ENCODE peak calls at places on chromosomes 4 and X, in seven cellular contexts. A is effector memory CD4-positive, alpha-beta T cell; R is CD4-positive, alpha-beta T cell; U is tibial nerve; C is iPS DF 6.9; H is mammary epithelial cell; E is caudate nucleus. J is an unnamed sample.

GRCh38 chr4:73608677-73609594 is 11.3 kb downstream of the RASSF6 start:
- DNase-seq in A (no peak), H (peak; percentile 77), R (no peak), C (no peak), E (no peak), U (no peak), J (no peak)

GRCh38 chr4:65943076-65943475 is 272.8 kb upstream of the EPHA5 start:
- DNase-seq in H (peak; percentile 8), C (peak; percentile 89), R (no peak), E (no peak), A (no peak), U (no peak), J (no peak)

GRCh38 chrX:2500091-2500680 is 590 bp downstream of the DHRSX start:
- DNase-seq in E (no peak), R (peak; percentile 19), H (peak; percentile 52), U (no peak), C (no peak), A (no peak), J (no peak)

GRCh38 chr4:149161247-149161646 is 654.4 kb downstream of the IQCM start:
- DNase-seq in E (no peak), R (no peak), U (no peak), C (no peak), H (no peak), A (no peak), J (no peak)

GRCh38 chr4:2135083-2135482 is 76.0 kb downstream of the NAT8L start:
- DNase-seq in C (no peak), H (no peak), E (no peak), R (no peak), U (no peak), A (no peak), J (no peak)

GRCh38 chr4:10346023-10346422 is 111.2 kb downstream of the ZNF518B start:
- DNase-seq in C (no peak), E (no peak), H (peak; percentile 86), A (no peak), R (no peak), U (no peak), J (no peak)

GRCh38 chr4:188295899-188296298 is 156.7 kb downstream of the TRIML1 start:
- DNase-seq in U (no peak), A (no peak), R (no peak), C (no peak), H (peak; percentile 36), E (no peak), J (no peak)

GRCh38 chr4:152935661-152936445 is at the start of gene FHDC1:
- DNase-seq in E (peak; percentile 28), H (peak; percentile 82), C (no peak), U (no peak), R (no peak), A (no peak), J (no peak)

GRCh38 chr4:142091085-142091513 is 454.7 kb downstream of the IL15 start:
- DNase-seq in H (peak; percentile 89), R (no peak), A (no peak), U (peak; percentile 46), C (no peak), E (no peak), J (no peak)

GRCh38 chr4:147799986-147800555 is 68.2 kb downstream of the ARHGAP10 start:
- DNase-seq in U (no peak), R (peak; percentile 27), H (no peak), A (peak; percentile 71), E (no peak), C (no peak), J (no peak)

GRCh38 chr4:87481342-87481741 is 47.8 kb downstream of the SPARCL1 start:
- DNase-seq in R (no peak), U (no peak), E (no peak), A (no peak), C (no peak), H (no peak), J (no peak)

GRCh38 chr4:13635281-13635799 is 7.8 kb upstream of the BOD1L1 start:
- DNase-seq in C (no peak), A (no peak), R (no peak), U (no peak), H (no peak), E (no peak), J (no peak)

GRCh38 chrX:129755779-129756650 is 17.2 kb downstream of the XPNPEP2 start:
- DNase-seq in R (no peak), H (no peak), A (no peak), U (no peak), C (no peak), E (no peak), J (no peak)

GRCh38 chr4:36152712-36153111 is 91.6 kb downstream of the ARAP2 start:
- DNase-seq in E (no peak), H (no peak), R (no peak), U (no peak), C (no peak), A (no peak), J (no peak)

GRCh38 chr4:5691491-5692132 is 16.7 kb downstream of the EVC2 start:
- DNase-seq in C (no peak), A (no peak), H (no peak), U (no peak), R (no peak), E (no peak), J (no peak)

GRCh38 chr4:174080361-174080760 is 203.1 kb downstream of the FBXO8 start:
- DNase-seq in H (no peak), C (no peak), U (no peak), E (no peak), R (no peak), A (no peak), J (no peak)

GRCh38 chr4:82852751-82853053 is 38.3 kb downstream of the SEC31A start:
- DNase-seq in U (no peak), E (no peak), A (no peak), R (no peak), H (no peak), C (no peak), J (no peak)

GRCh38 chrX:136525738-136526606 is 6.0 kb upstream of the VGLL1 start:
- DNase-seq in H (peak; percentile 59), R (no peak), E (peak; percentile 0), A (no peak), C (no peak), U (peak; percentile 57), J (no peak)

GRCh38 chr4:166169111-166169510 is 296.1 kb downstream of the TLL1 start:
- DNase-seq in C (no peak), E (no peak), R (no peak), A (no peak), U (no peak), H (peak; percentile 23), J (no peak)

GRCh38 chrX:84187501-84188319 is at the start of gene RPS6KA6:
- DNase-seq in A (no peak), H (peak; percentile 25), R (no peak), C (no peak), U (peak; percentile 4), E (peak; percentile 10), J (no peak)

GRCh38 chr4:41814565-41814964 is 66.0 kb upstream of the PHOX2B start:
- DNase-seq in A (no peak), C (peak; percentile 27), U (no peak), E (no peak), R (no peak), H (peak; percentile 1), J (no peak)

GRCh38 chr4:1494416-1495315 is 88.4 kb upstream of the NKX1-1 start:
- DNase-seq in A (no peak), E (no peak), H (no peak), R (no peak), U (no peak), C (no peak), J (no peak)

GRCh38 chr4:142509881-142510280 is 336.2 kb downstream of the INPP4B start:
- DNase-seq in R (no peak), U (no peak), A (no peak), E (no peak), H (no peak), C (no peak), J (no peak)

DNA sequence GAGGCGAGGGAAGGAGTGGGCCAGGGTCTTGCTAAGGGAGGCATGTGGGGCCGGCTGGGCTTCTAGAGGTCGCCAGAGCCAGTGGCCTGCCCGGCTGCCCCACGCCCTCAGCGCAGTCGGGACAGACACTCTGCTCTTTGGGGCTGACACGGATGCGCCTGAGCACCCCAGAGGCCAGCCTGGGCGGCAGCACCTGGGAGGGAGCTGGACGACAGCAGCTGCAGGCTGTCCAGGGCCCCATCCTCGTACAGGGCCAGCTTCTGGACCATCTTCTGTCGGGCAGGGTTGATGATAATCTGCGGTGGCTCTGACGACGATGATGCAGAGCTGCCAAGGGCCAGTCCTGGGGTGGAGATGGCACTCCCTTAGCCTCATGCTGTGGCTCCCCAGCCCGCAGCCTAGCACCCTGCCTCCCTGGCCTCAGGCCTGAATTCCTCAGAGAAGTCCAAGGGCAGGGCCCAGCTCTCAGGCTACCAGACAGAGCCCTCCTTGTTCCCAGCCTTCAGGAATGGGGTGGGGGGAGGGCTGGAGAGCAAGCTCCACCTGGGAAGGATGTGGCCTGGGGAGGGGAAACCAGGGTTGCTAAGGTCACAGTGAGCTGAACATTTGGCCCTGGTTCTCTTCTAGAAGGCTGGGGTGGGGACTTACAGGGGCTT is 7.2 kb downstream of the IRAK1 start:
- DNase-seq in E (no peak), U (no peak), H (peak; percentile 74), R (no peak), C (no peak), A (no peak), J (no peak)
- H3K27ac ChIP-seq in E (peak overlapping the region; percentile 82), U (peak overlapping the region; percentile 74), H (peak overlapping the region; percentile 60), R (no peak overlapping the region), C (no peak overlapping the region), A (no peak overlapping the region), J (no peak overlapping the region)

GRCh38 chr4:6697096-6697495 is 3.4 kb downstream of the S100P start:
- DNase-seq in C (no peak), U (no peak), A (no peak), E (no peak), H (peak; percentile 20), R (no peak), J (no peak)
- H3K27ac ChIP-seq in C (no peak overlapping the region), U (peak overlapping the region; percentile 56), A (peak overlapping the region; percentile 76), E (no peak overlapping the region), H (no peak overlapping the region), R (peak overlapping the region; percentile 75), J (peak overlapping the region; percentile 72)

DNA sequence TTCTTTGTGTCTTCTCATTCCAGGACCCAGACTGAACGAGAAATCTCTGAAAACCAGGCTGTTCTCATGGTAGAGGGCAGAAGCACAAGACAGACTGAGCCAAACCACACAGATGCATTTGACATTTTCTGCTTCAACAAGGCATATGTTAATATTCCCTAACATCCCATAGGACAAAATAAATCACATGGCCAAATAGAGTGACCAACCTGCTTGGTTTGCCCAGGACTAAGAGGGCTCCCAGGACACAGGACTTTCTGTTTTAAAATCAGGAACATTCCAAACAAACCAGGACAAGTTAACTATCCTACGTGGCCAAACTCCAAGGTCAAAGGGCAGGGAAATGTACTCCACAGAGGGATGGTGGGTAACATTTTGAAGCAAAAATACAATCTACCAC is 11.7 kb downstream of the CTPS2 start:
- DNase-seq in A (no peak), E (no peak), U (no peak), R (no peak), C (no peak), H (no peak), J (no peak)
- H3K27ac ChIP-seq in A (no peak overlapping the region), E (no peak overlapping the region), U (no peak overlapping the region), R (no peak overlapping the region), C (no peak overlapping the region), H (no peak overlapping the region), J (no peak overlapping the region)

DNA sequence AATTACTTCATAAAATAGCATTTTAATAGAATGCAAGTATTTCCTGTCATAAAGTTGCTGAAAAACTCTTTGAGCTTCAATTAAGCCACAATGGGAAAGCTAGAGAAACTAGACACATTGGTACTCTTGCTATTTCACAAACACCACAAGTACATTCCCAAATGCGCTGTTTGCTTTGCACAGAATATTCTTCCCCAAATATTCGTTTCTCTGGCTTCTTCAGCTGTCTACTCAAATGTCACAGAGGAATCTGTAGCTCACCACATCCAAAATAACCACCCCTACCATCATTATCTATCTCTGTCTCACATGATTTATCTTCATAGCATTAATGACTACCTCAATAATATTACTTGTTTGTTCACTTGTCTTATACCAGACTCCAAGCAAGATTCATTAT is 70.2 kb downstream of the DDX60 start:
- DNase-seq in E (no peak), A (no peak), U (no peak), C (no peak), R (no peak), H (no peak), J (no peak)
- H3K27ac ChIP-seq in E (no peak overlapping the region), A (no peak overlapping the region), U (no peak overlapping the region), C (no peak overlapping the region), R (no peak overlapping the region), H (no peak overlapping the region), J (no peak overlapping the region)